ENCODE peak calls at places on chromosomes 11 and 22, in five cellular contexts. E is DND-41; O is lower lobe of right lung; R is activated naive CD8-positive, alpha-beta T cell treated with anti-CD3 and anti-CD28 coated beads, Interleukin-2, amount 50 U/mL, for 24 hours; S is omental fat pad. X is an unnamed sample.

GRCh38 chr11:120335596-120335927 is 651 bp upstream of the ARHGEF12 start:
- ATAC-seq in S (peak; percentile 13), E (no peak), R (peak; percentile 23), O (peak; percentile 45), X (peak; percentile 31)

GRCh38 chr11:134196756-134197155 is 27.0 kb downstream of the NCAPD3 start:
- ATAC-seq in O (no peak), R (no peak), S (no peak), E (no peak), X (no peak)

GRCh38 chr22:25475554-25476022 is 88.9 kb upstream of the GRK3 start:
- ATAC-seq in R (peak; percentile 73), O (peak; percentile 52), S (no peak), E (peak; percentile 58), X (peak; percentile 39)

GRCh38 chr11:117613521-117613920 is 183.5 kb downstream of the DSCAML1 start:
- ATAC-seq in O (no peak), S (no peak), E (no peak), R (no peak), X (no peak)

GRCh38 chr11:35084817-35085424 is 54.0 kb upstream of the CD44 start:
- ATAC-seq in R (no peak), O (no peak), E (no peak), S (no peak), X (no peak)

GRCh38 chr11:128544625-128545024 is 42.7 kb downstream of the ETS1 start:
- ATAC-seq in R (peak; percentile 79), O (peak; percentile 22), E (peak; percentile 90), S (no peak), X (peak; percentile 47)

GRCh38 chr11:65594991-65595920 is at the start of gene KCNK7:
- ATAC-seq in R (peak; percentile 15), O (no peak), E (peak; percentile 5), S (no peak), X (peak; percentile 8)

GRCh38 chr22:49356428-49356827 is 471.2 kb downstream of the BRD1 start:
- ATAC-seq in S (no peak), E (no peak), O (no peak), R (no peak), X (no peak)